ENCODE peak calls at places on chromosomes 2 and 18, in four cellular contexts. G, M, E and S are unnamed samples.

GRCh38 chr2:189287982-189288494 is 108.5 kb upstream of the COL5A2 start:
- DNase-seq in G (peak; percentile 84), M (peak; percentile 51), E (peak; percentile 82), S (peak; percentile 34)

GRCh38 chr2:31666878-31667277 is 86.1 kb upstream of the SRD5A2 start:
- DNase-seq in G (no peak), M (no peak), E (no peak), S (no peak)

GRCh38 chr2:111642576-111643327 is 241.2 kb downstream of the ANAPC1 start:
- DNase-seq in G (no peak), M (no peak), E (no peak), S (no peak)

GRCh38 chr2:12326449-12327190 is 390.1 kb upstream of the TRIB2 start:
- DNase-seq in G (no peak), M (no peak), E (peak; percentile 62), S (no peak)

GRCh38 chr2:37376421-37377186 is 32.2 kb downstream of the QPCT start:
- DNase-seq in G (peak; percentile 95), M (peak; percentile 98), E (no peak), S (peak; percentile 60)

GRCh38 chr2:42794271-42795046 is 2.1 kb upstream of the HAAO start:
- DNase-seq in G (no peak), M (no peak), E (peak; percentile 80), S (no peak)

GRCh38 chr18:77022556-77022955 is 110.0 kb downstream of the MBP start:
- DNase-seq in G (no peak), M (no peak), E (no peak), S (no peak)

GRCh38 chr2:59176737-59177136 is 935.6 kb upstream of the FANCL start:
- DNase-seq in G (peak; percentile 3), M (peak; percentile 27), E (peak; percentile 10), S (no peak)

GRCh38 chr2:236743623-236744280 is 174.1 kb downstream of the ACKR3 start:
- DNase-seq in G (no peak), M (no peak), E (no peak), S (no peak)

GRCh38 chr2:68316091-68316490 is 3.7 kb downstream of the CNRIP1 start:
- DNase-seq in G (no peak), M (no peak), E (peak; percentile 9), S (no peak)

GRCh38 chr2:68318686-68319396 is 908 bp downstream of the CNRIP1 start:
- DNase-seq in G (no peak), M (no peak), E (peak; percentile 72), S (no peak)

GRCh38 chr2:68317971-68318685 is 1.6 kb downstream of the CNRIP1 start:
- DNase-seq in G (no peak), M (no peak), E (peak; percentile 6), S (no peak)

GRCh38 chr2:68320118-68320641 is 431 bp upstream of the CNRIP1 start:
- DNase-seq in G (peak; percentile 75), M (no peak), E (peak; percentile 87), S (no peak)

GRCh38 chr2:68319397-68320117 is at the start of gene CNRIP1:
- DNase-seq in G (peak; percentile 16), M (no peak), E (no peak), S (no peak)
- TF ChIP-seq EZH2phosphoT487 in G (no peak), M (no peak), E (no peak), S (no peak)

GRCh38 chr2:120780402-120780801 is 44.7 kb downstream of the GLI2 start:
- DNase-seq in G (no peak), M (no peak), E (no peak), S (no peak)

GRCh38 chr2:120785228-120785966 is 49.7 kb downstream of the GLI2 start:
- DNase-seq in G (no peak), M (no peak), E (no peak), S (no peak)

GRCh38 chr2:120786038-120786437 is 50.4 kb downstream of the GLI2 start:
- DNase-seq in G (no peak), M (no peak), E (peak; percentile 64), S (no peak)

GRCh38 chr2:120783969-120784372 is 48.3 kb downstream of the GLI2 start:
- DNase-seq in G (no peak), M (no peak), E (no peak), S (no peak)

GRCh38 chr2:120783371-120783791 is 47.7 kb downstream of the GLI2 start:
- DNase-seq in G (no peak), M (no peak), E (peak; percentile 60), S (peak; percentile 40)
- TF ChIP-seq EZH2phosphoT487 in G (no peak), M (no peak), E (no peak), S (no peak)

DNA sequence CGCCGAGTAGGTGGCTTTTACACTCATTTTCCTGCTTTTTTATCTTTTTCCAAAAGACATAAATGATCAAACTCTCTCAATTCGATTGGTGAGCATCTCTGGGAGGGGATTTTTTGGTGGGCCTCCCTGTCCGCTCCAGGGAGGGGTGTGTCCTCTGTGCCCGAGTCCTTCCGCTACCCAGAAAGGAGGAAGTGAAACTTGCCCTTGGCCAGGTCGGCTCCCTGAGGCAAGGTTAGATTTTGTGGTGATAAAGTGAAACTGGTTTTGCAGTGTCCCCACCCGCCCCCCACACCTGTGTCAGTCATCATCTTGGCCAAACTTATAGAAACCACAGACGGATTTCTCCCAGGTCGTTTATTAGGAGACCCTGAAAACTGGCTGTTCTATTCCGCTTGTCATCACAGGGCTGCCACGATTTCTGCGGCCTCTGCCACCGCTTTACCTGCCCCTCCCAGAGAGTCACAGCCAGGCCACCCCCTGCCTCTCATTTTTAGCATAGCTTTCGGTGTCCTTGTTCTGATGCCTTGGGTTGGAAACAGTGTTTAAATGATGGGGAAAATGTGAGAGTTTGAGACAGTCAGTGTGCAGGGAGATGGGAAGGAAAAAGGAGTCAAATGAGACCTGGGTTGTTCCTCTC is 93.6 kb downstream of the SH3BP4 start:
- DNase-seq in G (peak; percentile 16), M (peak; percentile 90), E (no peak), S (no peak)
- TF ChIP-seq EZH2phosphoT487 in G (no peak), M (no peak), E (no peak), S (no peak)

GRCh38 chr2:174681099-174681982 is 82.9 kb downstream of the CHRNA1 start:
- DNase-seq in G (no peak), M (no peak), E (peak; percentile 48), S (no peak)
- TF ChIP-seq EZH2phosphoT487 in G (no peak), M (no peak), E (no peak), S (no peak)

DNA sequence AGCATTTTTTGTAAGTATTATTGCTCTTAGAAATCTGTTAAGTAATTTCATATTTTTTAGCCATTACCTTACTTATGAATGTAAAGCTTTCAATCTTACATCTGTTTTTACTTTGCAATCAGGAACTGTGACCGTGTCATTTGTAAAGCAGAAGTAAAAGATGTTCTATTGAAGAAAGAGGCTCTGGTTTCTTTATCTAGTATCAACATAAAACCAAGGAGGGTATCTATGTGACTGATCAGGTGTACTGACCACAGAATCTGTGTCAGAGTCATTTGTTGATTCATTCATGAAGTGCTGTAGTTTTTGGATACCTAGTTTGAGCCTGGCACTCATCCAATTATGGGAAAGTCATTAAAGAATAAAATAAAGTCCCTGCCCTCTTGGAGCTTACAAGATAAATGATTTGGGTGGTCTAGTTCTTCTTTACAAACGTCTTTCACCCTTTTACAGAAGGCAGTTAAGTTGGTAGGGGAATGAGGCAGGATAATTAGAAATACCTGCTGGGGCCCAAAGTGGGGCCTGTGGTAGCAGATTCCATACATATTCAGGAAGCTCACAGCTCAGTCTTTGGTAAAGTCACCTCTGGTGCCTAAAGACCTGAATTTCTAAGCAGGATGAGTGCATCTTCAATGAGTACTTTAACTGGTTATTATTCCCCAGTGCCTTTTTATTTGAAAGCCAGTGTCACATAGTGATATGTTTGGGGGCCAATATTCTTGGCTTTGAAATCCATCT is 260.6 kb upstream of the NT5C1B start:
- DNase-seq in G (peak; percentile 7), M (no peak), E (peak; percentile 37), S (no peak)
- TF ChIP-seq EZH2phosphoT487 in G (no peak), M (no peak), E (no peak), S (no peak)

GRCh38 chr2:120219766-120220165 is 3.4 kb downstream of the TMEM185B start:
- DNase-seq in G (no peak), M (no peak), E (no peak), S (no peak)

GRCh38 chr2:120221616-120222015 is 1.6 kb downstream of the TMEM185B start:
- DNase-seq in G (no peak), M (no peak), E (no peak), S (no peak)

GRCh38 chr2:120220756-120221155 is 2.4 kb downstream of the TMEM185B start:
- DNase-seq in G (no peak), M (no peak), E (no peak), S (no peak)

GRCh38 chr2:120219291-120219690 is 3.9 kb downstream of the TMEM185B start:
- DNase-seq in G (no peak), M (no peak), E (no peak), S (no peak)

DNA sequence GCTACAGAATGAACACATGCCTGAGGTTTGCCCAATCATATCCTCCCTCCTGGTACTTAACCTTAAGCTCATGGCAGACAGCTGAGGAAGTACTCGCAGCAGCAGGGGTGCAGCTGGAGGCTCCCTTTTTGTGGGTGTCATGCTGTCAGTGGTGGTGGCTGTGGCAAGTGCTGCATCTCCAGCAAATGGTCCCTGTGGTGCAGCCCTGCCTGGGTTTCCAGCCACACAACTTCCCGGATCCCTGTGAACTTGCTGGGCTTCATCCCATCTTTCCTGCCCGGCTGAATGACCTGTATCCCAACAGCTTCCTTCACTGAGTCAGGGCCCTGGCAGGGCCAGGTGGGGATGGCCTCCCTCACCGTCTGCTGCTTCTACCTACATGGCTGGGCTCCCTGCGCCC is 5.0 kb downstream of the TMEM185B start:
- DNase-seq in G (no peak), M (no peak), E (no peak), S (no peak)
- TF ChIP-seq EZH2phosphoT487 in G (no peak), M (no peak), E (no peak), S (no peak)

GRCh38 chr2:8297376-8298213 is 384.3 kb upstream of the ID2 start:
- DNase-seq in G (no peak), M (no peak), E (no peak), S (no peak)

GRCh38 chr2:8300216-8300615 is 381.6 kb upstream of the ID2 start:
- DNase-seq in G (no peak), M (no peak), E (no peak), S (no peak)

GRCh38 chr2:8300905-8301304 is 381.0 kb upstream of the ID2 start:
- DNase-seq in G (no peak), M (no peak), E (no peak), S (no peak)

GRCh38 chr2:8298783-8299182 is 383.1 kb upstream of the ID2 start:
- DNase-seq in G (no peak), M (no peak), E (no peak), S (no peak)

GRCh38 chr2:8296340-8296739 is 385.5 kb upstream of the ID2 start:
- DNase-seq in G (no peak), M (no peak), E (no peak), S (no peak)
- TF ChIP-seq EZH2phosphoT487 in G (no peak), M (no peak), E (no peak), S (no peak)